ENCODE peak calls at places on chromosomes 3 and 15, in ten cellular contexts. C is choroid plexus epithelial cell, E is stomach, B is right atrium auricular region, X is WERI-Rb-1, O is nephron progenitor cell, R is lung, W is AG04449, H is GM12865, Y is OCI-LY7. P is an unnamed sample.

GRCh38 chr15:94701281-94701985 is 470.1 kb downstream of the MCTP2 start:
- DNase-seq in C (no peak), E (no peak), B (no peak), X (no peak), O (no peak), R (no peak), W (no peak), H (no peak), Y (no peak), P (no peak)

GRCh38 chr15:101000271-101000681 is 81.1 kb downstream of the LRRK1 start:
- DNase-seq in C (no peak), E (no peak), B (peak), X (no peak), O (no peak), R (peak), W (no peak), H (no peak), Y (no peak), P (no peak)

GRCh38 chr15:55742498-55742926 is 440 bp downstream of the PRTG start:
- DNase-seq in C (peak), E (no peak), B (no peak), X (peak), O (no peak), R (peak), W (no peak), H (peak), Y (no peak), P (peak)

GRCh38 chr3:69737396-69737795 is 1.9 kb upstream of the MITF start:
- DNase-seq in C (no peak), E (no peak), B (no peak), X (no peak), O (no peak), R (no peak), W (no peak), H (no peak), Y (no peak), P (no peak)

GRCh38 chr3:179196098-179196497 is 47.9 kb downstream of the PIK3CA start:
- DNase-seq in C (peak), E (no peak), B (no peak), X (no peak), O (no peak), R (no peak), W (peak), H (peak), Y (peak), P (peak)

GRCh38 chr3:112531358-112531781 is 30.4 kb downstream of the ATG3 start:
- DNase-seq in C (peak), E (no peak), B (no peak), X (no peak), O (no peak), R (no peak), W (no peak), H (peak), Y (peak), P (peak)

GRCh38 chr3:132879651-132880050 is 157.4 kb upstream of the NPHP3 start:
- DNase-seq in C (no peak), E (no peak), B (no peak), X (no peak), O (no peak), R (no peak), W (no peak), H (no peak), Y (no peak), P (no peak)

GRCh38 chr3:170321326-170322034 is 36.0 kb upstream of the SKIL start:
- DNase-seq in C (peak), E (no peak), B (no peak), X (no peak), O (no peak), R (no peak), W (no peak), H (no peak), Y (no peak), P (no peak)

GRCh38 chr3:177224406-177224805 is 27.1 kb upstream of the TBL1XR1 start:
- DNase-seq in C (no peak), E (no peak), B (no peak), X (no peak), O (no peak), R (no peak), W (no peak), H (no peak), Y (no peak), P (no peak)

GRCh38 chr3:172562881-172563835 is 39.9 kb upstream of the TNFSF10 start:
- DNase-seq in C (peak), E (no peak), B (no peak), X (no peak), O (no peak), R (no peak), W (peak), H (peak), Y (no peak), P (no peak)

GRCh38 chr3:194689493-194689901 is 3.8 kb downstream of the FAM43A start:
- DNase-seq in C (peak), E (peak), B (no peak), X (no peak), O (no peak), R (no peak), W (no peak), H (peak), Y (peak), P (no peak)

GRCh38 chr3:11434017-11434526 is 161.9 kb downstream of the ATG7 start:
- DNase-seq in C (peak), E (no peak), B (peak), X (no peak), O (no peak), R (peak), W (peak), H (no peak), Y (no peak), P (no peak)

GRCh38 chr3:169694117-169694516 is 30.6 kb upstream of the MECOM start:
- DNase-seq in C (peak), E (no peak), B (no peak), X (no peak), O (peak), R (no peak), W (no peak), H (no peak), Y (no peak), P (no peak)

GRCh38 chr3:156816091-156816793 is 9.9 kb upstream of the LEKR1 start:
- DNase-seq in C (peak), E (peak), B (no peak), X (no peak), O (peak), R (peak), W (no peak), H (peak), Y (no peak), P (peak)

GRCh38 chr3:30342319-30343060 is 263.9 kb upstream of the TGFBR2 start:
- DNase-seq in C (peak), E (no peak), B (peak), X (no peak), O (no peak), R (peak), W (peak), H (no peak), Y (no peak), P (no peak)

GRCh38 chr15:84992157-84992940 is 10.7 kb downstream of the PDE8A start:
- DNase-seq in C (peak), E (peak), B (no peak), X (no peak), O (no peak), R (no peak), W (no peak), H (no peak), Y (no peak), P (no peak)

DNA sequence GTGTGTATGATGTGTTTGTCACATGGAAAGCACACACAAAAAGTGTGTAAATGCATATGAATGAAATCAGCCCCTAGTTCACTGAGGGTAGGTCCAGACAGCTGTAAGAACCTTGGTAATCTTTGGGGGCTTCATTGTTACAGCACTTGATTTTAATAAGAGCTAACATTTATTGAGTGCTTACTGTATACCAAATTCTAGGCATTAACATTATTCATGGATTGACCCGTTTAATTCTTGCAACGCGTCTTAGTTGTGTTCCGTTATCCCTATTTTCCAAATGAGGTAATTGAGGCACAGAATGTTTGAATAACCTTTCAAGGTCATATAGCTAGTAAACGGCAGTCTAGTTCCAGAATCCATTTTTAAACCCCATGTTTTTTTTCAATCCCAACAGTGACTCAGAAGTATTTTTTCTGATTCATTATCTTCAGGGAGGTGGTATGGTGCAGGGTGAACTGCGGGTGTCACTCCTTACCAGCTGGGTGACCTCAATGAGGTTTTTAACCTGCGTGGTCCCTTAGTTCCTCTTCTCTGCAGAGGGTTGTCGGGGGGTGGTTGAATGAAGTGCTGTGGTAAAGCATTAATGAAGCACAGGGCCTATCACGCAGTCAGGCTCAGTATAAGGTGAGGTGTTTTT is 14.2 kb downstream of the RAB8B start:
- DNase-seq in C (peak), E (no peak), B (no peak), X (no peak), O (no peak), R (no peak), W (no peak), H (peak), Y (peak), P (no peak)
- TF ChIP-seq CTCF in C (no peak), E (no peak), B (no peak), X (no peak), O (no peak), R (no peak), W (no peak), H (no peak), Y (no peak), P (no peak)

GRCh38 chr15:74787251-74788041 is 5.6 kb downstream of the CSK start:
- DNase-seq in C (peak), E (peak), B (peak), X (peak), O (peak), R (peak), W (no peak), H (peak), Y (peak), P (peak)
- TF ChIP-seq CTCF in C (peak), E (no peak), B (peak), X (peak), O (peak), R (peak), W (peak), H (peak), Y (peak), P (peak)

GRCh38 chr15:99390667-99391066 is 139.4 kb downstream of the LRRC28 start:
- DNase-seq in C (no peak), E (no peak), B (no peak), X (no peak), O (no peak), R (no peak), W (no peak), H (no peak), Y (no peak), P (no peak)
- TF ChIP-seq CTCF in C (peak), E (no peak), B (no peak), X (no peak), O (no peak), R (no peak), W (no peak), H (no peak), Y (peak), P (no peak)

DNA sequence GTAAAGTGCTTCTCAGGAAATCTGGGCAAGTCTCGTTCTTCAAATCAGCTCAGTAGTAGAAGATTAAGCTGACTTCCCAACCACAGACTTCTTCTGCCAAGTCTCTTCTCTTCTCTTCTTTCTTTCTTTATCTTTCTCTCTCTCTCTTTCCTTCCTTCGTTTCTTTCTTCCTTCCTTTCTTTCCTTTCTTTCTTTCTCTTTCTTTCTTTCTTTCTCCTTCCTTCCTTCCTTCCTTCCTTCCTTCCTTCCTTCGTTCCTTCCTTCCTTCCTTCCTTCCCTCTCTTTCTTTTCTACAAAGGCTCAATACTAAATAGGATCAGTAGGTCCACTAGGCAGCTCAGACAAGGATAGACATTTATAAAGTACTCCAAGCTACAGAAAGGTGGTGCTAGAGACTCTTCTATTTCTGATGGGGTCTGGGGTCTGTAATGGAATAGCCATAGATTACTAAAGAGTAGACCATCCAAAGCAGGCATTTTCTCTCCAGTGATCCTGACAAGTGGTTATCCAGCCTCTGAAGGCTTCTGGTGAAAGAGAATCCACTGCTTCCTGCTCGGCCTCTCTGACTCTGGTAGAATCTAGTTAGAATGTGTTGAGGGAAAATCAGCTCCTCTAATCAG is 100.8 kb downstream of the TPRG1 start:
- DNase-seq in C (peak), E (no peak), B (no peak), X (no peak), O (no peak), R (no peak), W (no peak), H (peak), Y (peak), P (no peak)
- TF ChIP-seq CTCF in C (peak), E (peak), B (no peak), X (peak), O (peak), R (no peak), W (no peak), H (peak), Y (peak), P (peak)

GRCh38 chr15:45378149-45378912 is at the start of gene GATM:
- DNase-seq in C (peak), E (peak), B (peak), X (peak), O (peak), R (peak), W (no peak), H (peak), Y (no peak), P (peak)
- TF ChIP-seq CTCF in C (peak), E (peak), B (peak), X (peak), O (peak), R (peak), W (peak), H (peak), Y (peak), P (no peak)

GRCh38 chr15:66502491-66502890 is 2.2 kb downstream of the RPL4 start:
- DNase-seq in C (no peak), E (no peak), B (no peak), X (no peak), O (no peak), R (no peak), W (no peak), H (no peak), Y (no peak), P (no peak)
- TF ChIP-seq CTCF in C (no peak), E (no peak), B (no peak), X (no peak), O (no peak), R (no peak), W (no peak), H (no peak), Y (no peak), P (no peak)

DNA sequence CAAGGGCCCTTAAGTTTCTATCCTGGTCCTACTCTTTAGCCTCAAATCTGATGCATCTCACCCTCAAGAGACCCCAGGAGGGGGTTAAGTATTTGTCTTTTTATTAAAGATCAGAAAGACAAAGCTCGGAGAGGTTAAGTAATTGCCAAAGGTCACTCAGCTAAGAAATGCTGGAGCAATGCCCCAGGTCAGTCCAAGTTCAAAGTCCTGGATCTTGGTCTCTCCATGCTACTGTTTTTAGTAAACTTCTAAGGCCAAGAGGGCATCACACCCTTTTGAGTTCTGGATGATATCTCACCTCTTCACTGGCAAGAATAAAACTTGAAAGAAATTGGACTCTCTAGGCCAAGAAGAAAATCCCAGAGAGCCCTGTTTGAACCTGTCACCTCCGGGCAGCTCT is 488.6 kb downstream of the MAGI1 start:
- DNase-seq in C (no peak), E (no peak), B (no peak), X (no peak), O (no peak), R (no peak), W (no peak), H (no peak), Y (no peak), P (no peak)
- TF ChIP-seq CTCF in C (no peak), E (no peak), B (no peak), X (no peak), O (no peak), R (no peak), W (no peak), H (no peak), Y (no peak), P (no peak)

DNA sequence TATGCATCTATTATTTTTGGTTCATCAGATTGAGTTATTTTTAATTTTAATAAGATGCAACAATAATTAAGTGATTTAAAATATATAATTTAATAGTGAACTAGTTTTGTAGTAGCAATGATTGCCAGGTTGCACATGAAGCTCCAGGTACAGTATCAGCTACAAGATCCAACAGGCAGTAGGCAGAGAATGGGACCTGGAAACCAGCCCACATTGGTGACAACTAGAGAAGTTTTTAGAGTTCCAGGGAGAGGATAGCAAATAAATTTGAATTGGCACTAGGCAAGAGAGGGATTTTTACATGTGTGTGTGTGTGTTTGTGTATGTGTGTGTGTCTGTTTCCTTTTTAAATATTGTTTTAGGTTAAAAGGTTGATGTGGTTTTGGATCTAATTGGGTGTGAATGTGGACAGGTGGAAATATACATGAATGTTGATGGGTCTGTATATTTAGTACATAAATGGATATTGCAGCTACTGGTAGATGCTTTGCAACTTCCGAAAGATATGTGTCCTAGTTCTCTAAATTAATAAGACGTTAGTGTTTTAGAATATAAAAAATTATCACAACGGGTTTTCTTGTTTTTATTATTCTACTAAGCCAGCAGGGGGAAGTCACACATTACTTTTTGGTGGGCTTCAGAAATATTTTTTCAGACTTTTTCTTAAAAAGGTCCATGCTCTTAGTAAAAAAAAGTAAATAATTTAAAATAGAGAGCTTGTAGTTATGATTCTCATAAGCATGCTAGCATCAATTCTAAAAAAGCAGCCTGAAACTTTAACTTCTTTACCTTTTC is 110.1 kb upstream of the GBE1 start:
- DNase-seq in C (peak), E (no peak), B (no peak), X (no peak), O (no peak), R (no peak), W (no peak), H (peak), Y (no peak), P (no peak)
- TF ChIP-seq CTCF in C (peak), E (no peak), B (peak), X (no peak), O (peak), R (no peak), W (no peak), H (no peak), Y (peak), P (no peak)

GRCh38 chr3:25575001-25575400 is 89.7 kb downstream of the TOP2B start:
- DNase-seq in C (no peak), E (no peak), B (no peak), X (no peak), O (no peak), R (no peak), W (no peak), H (no peak), Y (no peak), P (no peak)

GRCh38 chr3:25576146-25576545 is 88.6 kb downstream of the TOP2B start:
- DNase-seq in C (no peak), E (no peak), B (no peak), X (no peak), O (no peak), R (no peak), W (no peak), H (no peak), Y (no peak), P (no peak)

GRCh38 chr3:25573386-25574171 is 91.1 kb downstream of the TOP2B start:
- DNase-seq in C (peak), E (no peak), B (no peak), X (no peak), O (no peak), R (no peak), W (no peak), H (no peak), Y (no peak), P (no peak)

GRCh38 chr3:25574172-25574765 is 90.4 kb downstream of the TOP2B start:
- DNase-seq in C (no peak), E (no peak), B (no peak), X (no peak), O (no peak), R (no peak), W (no peak), H (no peak), Y (no peak), P (no peak)

GRCh38 chr3:25576836-25577454 is 87.8 kb downstream of the TOP2B start:
- DNase-seq in C (no peak), E (no peak), B (no peak), X (no peak), O (no peak), R (no peak), W (no peak), H (no peak), Y (no peak), P (no peak)
- TF ChIP-seq CTCF in C (no peak), E (no peak), B (no peak), X (peak), O (no peak), R (no peak), W (no peak), H (no peak), Y (peak), P (no peak)

GRCh38 chr3:119494597-119494996 is 3.8 kb upstream of the TIMMDC1 start:
- DNase-seq in C (no peak), E (no peak), B (no peak), X (no peak), O (no peak), R (no peak), W (no peak), H (no peak), Y (peak), P (no peak)
- TF ChIP-seq CTCF in C (no peak), E (no peak), B (no peak), X (no peak), O (no peak), R (no peak), W (no peak), H (no peak), Y (no peak), P (no peak)

P was measured in GM10248.